ENCODE peak calls at places on chromosomes 4 and X, in nine cellular contexts. One of them, this sample, is unnamed.

GRCh38 chr4:8506006-8506372 is 65.4 kb downstream of the TRMT44 start:
- DNase-seq in neural progenitor cell: no peak
- DNase-seq in AG08396: no peak
- DNase-seq in stimulated activated CD4-positive, alpha-beta T cell treated with anti-CD3 and anti-CD28 coated beads, TNF-alpha, amount 100 ng/mL, for 24 hours: no peak
- DNase-seq in BJ: no peak
- DNase-seq in SW480: no peak
- DNase-seq in activated CD4-positive, alpha-beta T cell treated with anti-CD3 and anti-CD28 coated beads, Interleukin-2, amount 50 U/mL, for 48 hours: no peak
- DNase-seq in nephron progenitor cell: no peak
- DNase-seq in K562: no peak
- DNase-seq in this sample: no peak

GRCh38 chr4:25457053-25457715 is 80.1 kb downstream of the ANAPC4 start:
- DNase-seq in stimulated activated CD4-positive, alpha-beta T cell treated with anti-CD3 and anti-CD28 coated beads, TNF-alpha, amount 100 ng/mL, for 24 hours: no peak
- DNase-seq in activated CD4-positive, alpha-beta T cell treated with anti-CD3 and anti-CD28 coated beads, Interleukin-2, amount 50 U/mL, for 48 hours: no peak
- DNase-seq in AG08396: peak; percentile 36
- DNase-seq in nephron progenitor cell: no peak
- DNase-seq in K562: no peak
- DNase-seq in neural progenitor cell: no peak
- DNase-seq in BJ: peak; percentile 69
- DNase-seq in SW480: no peak
- DNase-seq in this sample: no peak

GRCh38 chr4:42570221-42570620 is 86.7 kb downstream of the ATP8A1 start:
- DNase-seq in activated CD4-positive, alpha-beta T cell treated with anti-CD3 and anti-CD28 coated beads, Interleukin-2, amount 50 U/mL, for 48 hours: no peak
- DNase-seq in stimulated activated CD4-positive, alpha-beta T cell treated with anti-CD3 and anti-CD28 coated beads, TNF-alpha, amount 100 ng/mL, for 24 hours: no peak
- DNase-seq in neural progenitor cell: peak; percentile 78
- DNase-seq in nephron progenitor cell: no peak
- DNase-seq in AG08396: no peak
- DNase-seq in K562: no peak
- DNase-seq in SW480: no peak
- DNase-seq in BJ: no peak
- DNase-seq in this sample: no peak

GRCh38 chr4:55214172-55214571 is 88.8 kb upstream of the KDR start:
- DNase-seq in nephron progenitor cell: no peak
- DNase-seq in activated CD4-positive, alpha-beta T cell treated with anti-CD3 and anti-CD28 coated beads, Interleukin-2, amount 50 U/mL, for 48 hours: no peak
- DNase-seq in SW480: no peak
- DNase-seq in K562: no peak
- DNase-seq in AG08396: no peak
- DNase-seq in stimulated activated CD4-positive, alpha-beta T cell treated with anti-CD3 and anti-CD28 coated beads, TNF-alpha, amount 100 ng/mL, for 24 hours: no peak
- DNase-seq in BJ: no peak
- DNase-seq in neural progenitor cell: no peak
- DNase-seq in this sample: no peak

GRCh38 chrX:112851161-112851779 is 10.6 kb upstream of the AMOT start:
- DNase-seq in nephron progenitor cell: no peak
- DNase-seq in neural progenitor cell: peak; percentile 15
- DNase-seq in activated CD4-positive, alpha-beta T cell treated with anti-CD3 and anti-CD28 coated beads, Interleukin-2, amount 50 U/mL, for 48 hours: no peak
- DNase-seq in BJ: no peak
- DNase-seq in AG08396: no peak
- DNase-seq in stimulated activated CD4-positive, alpha-beta T cell treated with anti-CD3 and anti-CD28 coated beads, TNF-alpha, amount 100 ng/mL, for 24 hours: no peak
- DNase-seq in SW480: no peak
- DNase-seq in K562: no peak
- DNase-seq in this sample: no peak

GRCh38 chr4:107825072-107825789 is 499 bp downstream of the SGMS2 start:
- DNase-seq in SW480: peak; percentile 60
- DNase-seq in BJ: no peak
- DNase-seq in AG08396: peak; percentile 59
- DNase-seq in K562: peak; percentile 8
- DNase-seq in stimulated activated CD4-positive, alpha-beta T cell treated with anti-CD3 and anti-CD28 coated beads, TNF-alpha, amount 100 ng/mL, for 24 hours: no peak
- DNase-seq in nephron progenitor cell: peak; percentile 12
- DNase-seq in activated CD4-positive, alpha-beta T cell treated with anti-CD3 and anti-CD28 coated beads, Interleukin-2, amount 50 U/mL, for 48 hours: no peak
- DNase-seq in neural progenitor cell: peak; percentile 75
- DNase-seq in this sample: no peak

GRCh38 chr4:115529126-115529525 is 415.7 kb upstream of the NDST4 start:
- DNase-seq in nephron progenitor cell: no peak
- DNase-seq in SW480: no peak
- DNase-seq in K562: no peak
- DNase-seq in neural progenitor cell: no peak
- DNase-seq in activated CD4-positive, alpha-beta T cell treated with anti-CD3 and anti-CD28 coated beads, Interleukin-2, amount 50 U/mL, for 48 hours: no peak
- DNase-seq in AG08396: no peak
- DNase-seq in BJ: no peak
- DNase-seq in stimulated activated CD4-positive, alpha-beta T cell treated with anti-CD3 and anti-CD28 coated beads, TNF-alpha, amount 100 ng/mL, for 24 hours: no peak
- DNase-seq in this sample: no peak

GRCh38 chr4:181061787-181062186 is 1181.4 kb upstream of the TENM3 start:
- DNase-seq in neural progenitor cell: no peak
- DNase-seq in AG08396: no peak
- DNase-seq in nephron progenitor cell: no peak
- DNase-seq in activated CD4-positive, alpha-beta T cell treated with anti-CD3 and anti-CD28 coated beads, Interleukin-2, amount 50 U/mL, for 48 hours: no peak
- DNase-seq in SW480: no peak
- DNase-seq in BJ: no peak
- DNase-seq in K562: no peak
- DNase-seq in stimulated activated CD4-positive, alpha-beta T cell treated with anti-CD3 and anti-CD28 coated beads, TNF-alpha, amount 100 ng/mL, for 24 hours: no peak
- DNase-seq in this sample: no peak

GRCh38 chrX:16462912-16463311 is 187.0 kb upstream of the S100G start:
- DNase-seq in SW480: no peak
- DNase-seq in BJ: no peak
- DNase-seq in stimulated activated CD4-positive, alpha-beta T cell treated with anti-CD3 and anti-CD28 coated beads, TNF-alpha, amount 100 ng/mL, for 24 hours: no peak
- DNase-seq in nephron progenitor cell: no peak
- DNase-seq in activated CD4-positive, alpha-beta T cell treated with anti-CD3 and anti-CD28 coated beads, Interleukin-2, amount 50 U/mL, for 48 hours: no peak
- DNase-seq in K562: no peak
- DNase-seq in neural progenitor cell: no peak
- DNase-seq in AG08396: peak; percentile 72
- DNase-seq in this sample: peak; percentile 87

GRCh38 chr4:144295286-144295995 is 154.9 kb upstream of the GYPA start:
- DNase-seq in K562: no peak
- DNase-seq in nephron progenitor cell: no peak
- DNase-seq in SW480: no peak
- DNase-seq in activated CD4-positive, alpha-beta T cell treated with anti-CD3 and anti-CD28 coated beads, Interleukin-2, amount 50 U/mL, for 48 hours: no peak
- DNase-seq in neural progenitor cell: no peak
- DNase-seq in AG08396: no peak
- DNase-seq in BJ: no peak
- DNase-seq in stimulated activated CD4-positive, alpha-beta T cell treated with anti-CD3 and anti-CD28 coated beads, TNF-alpha, amount 100 ng/mL, for 24 hours: no peak
- DNase-seq in this sample: no peak

GRCh38 chr4:70613182-70613892 is 15.2 kb upstream of the ENAM start:
- DNase-seq in stimulated activated CD4-positive, alpha-beta T cell treated with anti-CD3 and anti-CD28 coated beads, TNF-alpha, amount 100 ng/mL, for 24 hours: no peak
- DNase-seq in BJ: no peak
- DNase-seq in activated CD4-positive, alpha-beta T cell treated with anti-CD3 and anti-CD28 coated beads, Interleukin-2, amount 50 U/mL, for 48 hours: no peak
- DNase-seq in nephron progenitor cell: no peak
- DNase-seq in K562: no peak
- DNase-seq in neural progenitor cell: no peak
- DNase-seq in SW480: no peak
- DNase-seq in AG08396: no peak
- DNase-seq in this sample: no peak

GRCh38 chr4:173367285-173367684 is 3.5 kb upstream of the SAP30 start:
- DNase-seq in activated CD4-positive, alpha-beta T cell treated with anti-CD3 and anti-CD28 coated beads, Interleukin-2, amount 50 U/mL, for 48 hours: no peak
- DNase-seq in stimulated activated CD4-positive, alpha-beta T cell treated with anti-CD3 and anti-CD28 coated beads, TNF-alpha, amount 100 ng/mL, for 24 hours: no peak
- DNase-seq in K562: no peak
- DNase-seq in SW480: no peak
- DNase-seq in neural progenitor cell: no peak
- DNase-seq in AG08396: no peak
- DNase-seq in nephron progenitor cell: no peak
- DNase-seq in BJ: no peak
- DNase-seq in this sample: no peak

GRCh38 chr4:127126718-127127117 is 506.0 kb upstream of the INTU start:
- DNase-seq in neural progenitor cell: no peak
- DNase-seq in AG08396: no peak
- DNase-seq in BJ: no peak
- DNase-seq in activated CD4-positive, alpha-beta T cell treated with anti-CD3 and anti-CD28 coated beads, Interleukin-2, amount 50 U/mL, for 48 hours: no peak
- DNase-seq in stimulated activated CD4-positive, alpha-beta T cell treated with anti-CD3 and anti-CD28 coated beads, TNF-alpha, amount 100 ng/mL, for 24 hours: no peak
- DNase-seq in K562: no peak
- DNase-seq in nephron progenitor cell: no peak
- DNase-seq in SW480: no peak
- DNase-seq in this sample: no peak

GRCh38 chr4:155972098-155972497 is 18.4 kb upstream of the CTSO start:
- DNase-seq in stimulated activated CD4-positive, alpha-beta T cell treated with anti-CD3 and anti-CD28 coated beads, TNF-alpha, amount 100 ng/mL, for 24 hours: no peak
- DNase-seq in neural progenitor cell: peak; percentile 53
- DNase-seq in nephron progenitor cell: no peak
- DNase-seq in BJ: no peak
- DNase-seq in K562: no peak
- DNase-seq in SW480: no peak
- DNase-seq in AG08396: no peak
- DNase-seq in activated CD4-positive, alpha-beta T cell treated with anti-CD3 and anti-CD28 coated beads, Interleukin-2, amount 50 U/mL, for 48 hours: no peak
- DNase-seq in this sample: no peak

GRCh38 chr4:148015058-148015457 is 283.2 kb downstream of the ARHGAP10 start:
- DNase-seq in neural progenitor cell: no peak
- DNase-seq in stimulated activated CD4-positive, alpha-beta T cell treated with anti-CD3 and anti-CD28 coated beads, TNF-alpha, amount 100 ng/mL, for 24 hours: no peak
- DNase-seq in K562: no peak
- DNase-seq in SW480: no peak
- DNase-seq in BJ: no peak
- DNase-seq in activated CD4-positive, alpha-beta T cell treated with anti-CD3 and anti-CD28 coated beads, Interleukin-2, amount 50 U/mL, for 48 hours: no peak
- DNase-seq in AG08396: no peak
- DNase-seq in nephron progenitor cell: no peak
- DNase-seq in this sample: no peak

GRCh38 chr4:53522334-53522733 is 69.0 kb downstream of the LNX1 start:
- DNase-seq in BJ: no peak
- DNase-seq in activated CD4-positive, alpha-beta T cell treated with anti-CD3 and anti-CD28 coated beads, Interleukin-2, amount 50 U/mL, for 48 hours: no peak
- DNase-seq in stimulated activated CD4-positive, alpha-beta T cell treated with anti-CD3 and anti-CD28 coated beads, TNF-alpha, amount 100 ng/mL, for 24 hours: no peak
- DNase-seq in neural progenitor cell: no peak
- DNase-seq in nephron progenitor cell: no peak
- DNase-seq in K562: no peak
- DNase-seq in AG08396: no peak
- DNase-seq in SW480: no peak
- DNase-seq in this sample: no peak

GRCh38 chr4:20426028-20426427 is 174.3 kb downstream of the SLIT2 start:
- DNase-seq in BJ: no peak
- DNase-seq in nephron progenitor cell: no peak
- DNase-seq in K562: no peak
- DNase-seq in neural progenitor cell: peak; percentile 21
- DNase-seq in SW480: no peak
- DNase-seq in activated CD4-positive, alpha-beta T cell treated with anti-CD3 and anti-CD28 coated beads, Interleukin-2, amount 50 U/mL, for 48 hours: no peak
- DNase-seq in AG08396: no peak
- DNase-seq in stimulated activated CD4-positive, alpha-beta T cell treated with anti-CD3 and anti-CD28 coated beads, TNF-alpha, amount 100 ng/mL, for 24 hours: no peak
- DNase-seq in this sample: no peak

GRCh38 chr4:177190995-177191568 is 118.6 kb upstream of the NEIL3 start:
- DNase-seq in AG08396: peak; percentile 32
- DNase-seq in K562: no peak
- DNase-seq in activated CD4-positive, alpha-beta T cell treated with anti-CD3 and anti-CD28 coated beads, Interleukin-2, amount 50 U/mL, for 48 hours: no peak
- DNase-seq in nephron progenitor cell: no peak
- DNase-seq in stimulated activated CD4-positive, alpha-beta T cell treated with anti-CD3 and anti-CD28 coated beads, TNF-alpha, amount 100 ng/mL, for 24 hours: no peak
- DNase-seq in BJ: no peak
- DNase-seq in SW480: no peak
- DNase-seq in neural progenitor cell: no peak
- DNase-seq in this sample: peak; percentile 38

GRCh38 chr4:107258359-107258758 is 222.2 kb upstream of the DKK2 start:
- DNase-seq in activated CD4-positive, alpha-beta T cell treated with anti-CD3 and anti-CD28 coated beads, Interleukin-2, amount 50 U/mL, for 48 hours: no peak
- DNase-seq in nephron progenitor cell: no peak
- DNase-seq in neural progenitor cell: no peak
- DNase-seq in stimulated activated CD4-positive, alpha-beta T cell treated with anti-CD3 and anti-CD28 coated beads, TNF-alpha, amount 100 ng/mL, for 24 hours: no peak
- DNase-seq in AG08396: peak; percentile 15
- DNase-seq in BJ: no peak
- DNase-seq in K562: no peak
- DNase-seq in SW480: no peak
- DNase-seq in this sample: no peak

GRCh38 chr4:78645853-78646757 is 94.5 kb downstream of the ANXA3 start:
- DNase-seq in SW480: no peak
- DNase-seq in stimulated activated CD4-positive, alpha-beta T cell treated with anti-CD3 and anti-CD28 coated beads, TNF-alpha, amount 100 ng/mL, for 24 hours: no peak
- DNase-seq in BJ: peak; percentile 87
- DNase-seq in nephron progenitor cell: no peak
- DNase-seq in K562: peak; percentile 30
- DNase-seq in neural progenitor cell: no peak
- DNase-seq in AG08396: peak; percentile 58
- DNase-seq in activated CD4-positive, alpha-beta T cell treated with anti-CD3 and anti-CD28 coated beads, Interleukin-2, amount 50 U/mL, for 48 hours: no peak
- DNase-seq in this sample: peak; percentile 73

GRCh38 chr4:9762823-9763475 is 18.5 kb upstream of the DRD5 start:
- DNase-seq in activated CD4-positive, alpha-beta T cell treated with anti-CD3 and anti-CD28 coated beads, Interleukin-2, amount 50 U/mL, for 48 hours: peak; percentile 44
- DNase-seq in AG08396: peak; percentile 51
- DNase-seq in stimulated activated CD4-positive, alpha-beta T cell treated with anti-CD3 and anti-CD28 coated beads, TNF-alpha, amount 100 ng/mL, for 24 hours: peak; percentile 7
- DNase-seq in SW480: peak; percentile 51
- DNase-seq in nephron progenitor cell: peak; percentile 52
- DNase-seq in neural progenitor cell: peak; percentile 88
- DNase-seq in BJ: no peak
- DNase-seq in K562: peak; percentile 46
- DNase-seq in this sample: peak; percentile 4

GRCh38 chr4:15667006-15667405 is 11.8 kb upstream of the FBXL5 start:
- DNase-seq in neural progenitor cell: no peak
- DNase-seq in activated CD4-positive, alpha-beta T cell treated with anti-CD3 and anti-CD28 coated beads, Interleukin-2, amount 50 U/mL, for 48 hours: no peak
- DNase-seq in SW480: no peak
- DNase-seq in stimulated activated CD4-positive, alpha-beta T cell treated with anti-CD3 and anti-CD28 coated beads, TNF-alpha, amount 100 ng/mL, for 24 hours: no peak
- DNase-seq in K562: no peak
- DNase-seq in nephron progenitor cell: no peak
- DNase-seq in AG08396: no peak
- DNase-seq in BJ: no peak
- DNase-seq in this sample: no peak

GRCh38 chr4:146368209-146368608 is 153.5 kb downstream of the SLC10A7 start:
- DNase-seq in K562: no peak
- DNase-seq in stimulated activated CD4-positive, alpha-beta T cell treated with anti-CD3 and anti-CD28 coated beads, TNF-alpha, amount 100 ng/mL, for 24 hours: no peak
- DNase-seq in SW480: no peak
- DNase-seq in AG08396: no peak
- DNase-seq in activated CD4-positive, alpha-beta T cell treated with anti-CD3 and anti-CD28 coated beads, Interleukin-2, amount 50 U/mL, for 48 hours: no peak
- DNase-seq in nephron progenitor cell: no peak
- DNase-seq in neural progenitor cell: no peak
- DNase-seq in BJ: no peak
- DNase-seq in this sample: no peak

GRCh38 chr4:141339386-141339785 is 118.7 kb downstream of the ZNF330 start:
- DNase-seq in SW480: no peak
- DNase-seq in AG08396: no peak
- DNase-seq in nephron progenitor cell: no peak
- DNase-seq in neural progenitor cell: peak; percentile 4
- DNase-seq in BJ: no peak
- DNase-seq in stimulated activated CD4-positive, alpha-beta T cell treated with anti-CD3 and anti-CD28 coated beads, TNF-alpha, amount 100 ng/mL, for 24 hours: no peak
- DNase-seq in K562: no peak
- DNase-seq in activated CD4-positive, alpha-beta T cell treated with anti-CD3 and anti-CD28 coated beads, Interleukin-2, amount 50 U/mL, for 48 hours: no peak
- DNase-seq in this sample: no peak

GRCh38 chr4:106909776-106910175 is 126.3 kb downstream of the DKK2 start:
- DNase-seq in nephron progenitor cell: no peak
- DNase-seq in AG08396: no peak
- DNase-seq in neural progenitor cell: no peak
- DNase-seq in activated CD4-positive, alpha-beta T cell treated with anti-CD3 and anti-CD28 coated beads, Interleukin-2, amount 50 U/mL, for 48 hours: no peak
- DNase-seq in BJ: no peak
- DNase-seq in SW480: no peak
- DNase-seq in K562: no peak
- DNase-seq in stimulated activated CD4-positive, alpha-beta T cell treated with anti-CD3 and anti-CD28 coated beads, TNF-alpha, amount 100 ng/mL, for 24 hours: no peak
- DNase-seq in this sample: no peak

GRCh38 chr4:145782756-145783155 is 102.8 kb downstream of the C4orf51 start:
- DNase-seq in stimulated activated CD4-positive, alpha-beta T cell treated with anti-CD3 and anti-CD28 coated beads, TNF-alpha, amount 100 ng/mL, for 24 hours: no peak
- DNase-seq in BJ: no peak
- DNase-seq in K562: no peak
- DNase-seq in SW480: no peak
- DNase-seq in AG08396: no peak
- DNase-seq in neural progenitor cell: no peak
- DNase-seq in activated CD4-positive, alpha-beta T cell treated with anti-CD3 and anti-CD28 coated beads, Interleukin-2, amount 50 U/mL, for 48 hours: no peak
- DNase-seq in nephron progenitor cell: no peak
- DNase-seq in this sample: no peak

GRCh38 chr4:1245481-1246051 is 3.4 kb downstream of the CTBP1 start:
- DNase-seq in SW480: no peak
- DNase-seq in AG08396: peak; percentile 11
- DNase-seq in activated CD4-positive, alpha-beta T cell treated with anti-CD3 and anti-CD28 coated beads, Interleukin-2, amount 50 U/mL, for 48 hours: no peak
- DNase-seq in nephron progenitor cell: no peak
- DNase-seq in K562: no peak
- DNase-seq in stimulated activated CD4-positive, alpha-beta T cell treated with anti-CD3 and anti-CD28 coated beads, TNF-alpha, amount 100 ng/mL, for 24 hours: no peak
- DNase-seq in neural progenitor cell: no peak
- DNase-seq in BJ: no peak
- DNase-seq in this sample: no peak

GRCh38 chr4:40587826-40588225 is 41.8 kb downstream of the RBM47 start:
- DNase-seq in SW480: no peak
- DNase-seq in neural progenitor cell: no peak
- DNase-seq in activated CD4-positive, alpha-beta T cell treated with anti-CD3 and anti-CD28 coated beads, Interleukin-2, amount 50 U/mL, for 48 hours: no peak
- DNase-seq in K562: no peak
- DNase-seq in BJ: peak; percentile 35
- DNase-seq in AG08396: peak; percentile 40
- DNase-seq in nephron progenitor cell: no peak
- DNase-seq in stimulated activated CD4-positive, alpha-beta T cell treated with anti-CD3 and anti-CD28 coated beads, TNF-alpha, amount 100 ng/mL, for 24 hours: no peak
- DNase-seq in this sample: no peak

GRCh38 chr4:41160856-41161255 is 53.5 kb downstream of the APBB2 start:
- DNase-seq in stimulated activated CD4-positive, alpha-beta T cell treated with anti-CD3 and anti-CD28 coated beads, TNF-alpha, amount 100 ng/mL, for 24 hours: no peak
- DNase-seq in activated CD4-positive, alpha-beta T cell treated with anti-CD3 and anti-CD28 coated beads, Interleukin-2, amount 50 U/mL, for 48 hours: no peak
- DNase-seq in SW480: no peak
- DNase-seq in BJ: no peak
- DNase-seq in nephron progenitor cell: no peak
- DNase-seq in K562: no peak
- DNase-seq in AG08396: no peak
- DNase-seq in neural progenitor cell: no peak
- DNase-seq in this sample: no peak

GRCh38 chrX:119095936-119096335 is 23.1 kb downstream of the CT47C1 start:
- DNase-seq in stimulated activated CD4-positive, alpha-beta T cell treated with anti-CD3 and anti-CD28 coated beads, TNF-alpha, amount 100 ng/mL, for 24 hours: no peak
- DNase-seq in SW480: no peak
- DNase-seq in K562: no peak
- DNase-seq in nephron progenitor cell: no peak
- DNase-seq in BJ: no peak
- DNase-seq in neural progenitor cell: no peak
- DNase-seq in activated CD4-positive, alpha-beta T cell treated with anti-CD3 and anti-CD28 coated beads, Interleukin-2, amount 50 U/mL, for 48 hours: no peak
- DNase-seq in AG08396: no peak
- DNase-seq in this sample: no peak

GRCh38 chrX:47218920-47219815 is 687 bp downstream of the CDK16 start:
- DNase-seq in nephron progenitor cell: peak; percentile 62
- DNase-seq in AG08396: peak; percentile 41
- DNase-seq in stimulated activated CD4-positive, alpha-beta T cell treated with anti-CD3 and anti-CD28 coated beads, TNF-alpha, amount 100 ng/mL, for 24 hours: peak; percentile 28
- DNase-seq in SW480: no peak
- DNase-seq in neural progenitor cell: peak; percentile 72
- DNase-seq in activated CD4-positive, alpha-beta T cell treated with anti-CD3 and anti-CD28 coated beads, Interleukin-2, amount 50 U/mL, for 48 hours: peak; percentile 62
- DNase-seq in K562: peak; percentile 68
- DNase-seq in BJ: no peak
- DNase-seq in this sample: no peak